ENCODE peak calls at places on chromosomes 3 and 15, in nine cellular contexts. A is AG08395; O is WTC11; T is activated T-cell treated with anti-CD3 and anti-CD28 coated beads for 1 hour; Q is D341Med; R is stimulated activated CD4-positive, alpha-beta T cell treated with anti-CD3 and anti-CD28 coated beads, Interleukin-2, amount 100 ng/mL, for 24 hours; H is CD8-positive, alpha-beta T cell; K is activated CD8-positive, alpha-beta memory T cell treated with anti-CD3 and anti-CD28 coated beads, Interleukin-2, amount 50 U/mL, for 48 hours; D is left colon. L is an unnamed sample.

GRCh38 chr15:34206016-34206415 is 3.9 kb downstream of the KATNBL1 start:
- DNase-seq in A (no peak), O (no peak), T (no peak), Q (no peak), R (no peak), H (no peak), K (no peak), D (no peak), L (no peak)

GRCh38 chr3:124802702-124803101 is 72.5 kb downstream of the UMPS start:
- DNase-seq in A (no peak), O (no peak), T (no peak), Q (no peak), R (no peak), H (no peak), K (no peak), D (no peak), L (no peak)

GRCh38 chr3:120498947-120499346 is 48.2 kb upstream of the FSTL1 start:
- DNase-seq in A (peak), O (no peak), T (no peak), Q (no peak), R (no peak), H (no peak), K (no peak), D (no peak), L (no peak)

GRCh38 chr15:82944840-82945239 is 7.7 kb downstream of the HOMER2 start:
- DNase-seq in A (peak), O (no peak), T (no peak), Q (no peak), R (no peak), H (no peak), K (no peak), D (no peak), L (no peak)

GRCh38 chr3:33278106-33278672 is 947 bp downstream of the FBXL2 start:
- DNase-seq in A (no peak), O (no peak), T (no peak), Q (peak), R (no peak), H (no peak), K (no peak), D (no peak), L (no peak)

GRCh38 chr15:63022663-63023062 is 19.9 kb upstream of the TPM1 start:
- DNase-seq in A (no peak), O (no peak), T (no peak), Q (no peak), R (no peak), H (no peak), K (no peak), D (no peak), L (no peak)

GRCh38 chr3:177823701-177824189 is 626.5 kb upstream of the TBL1XR1 start:
- DNase-seq in A (peak), O (no peak), T (no peak), Q (no peak), R (no peak), H (no peak), K (no peak), D (no peak), L (no peak)

GRCh38 chr3:72165337-72165736 is 380.4 kb upstream of the PROK2 start:
- DNase-seq in A (no peak), O (no peak), T (no peak), Q (no peak), R (no peak), H (no peak), K (no peak), D (no peak), L (no peak)

GRCh38 chr15:84949845-84950569 is 31.6 kb upstream of the PDE8A start:
- DNase-seq in A (no peak), O (no peak), T (no peak), Q (no peak), R (no peak), H (no peak), K (no peak), D (no peak), L (no peak)

GRCh38 chr15:74635228-74635627 is 19.6 kb downstream of the CLK3 start:
- DNase-seq in A (peak), O (peak), T (peak), Q (peak), R (peak), H (peak), K (peak), D (peak), L (peak)

GRCh38 chr3:42308651-42309050 is 42.7 kb upstream of the CCK start:
- DNase-seq in A (no peak), O (no peak), T (no peak), Q (no peak), R (no peak), H (no peak), K (no peak), D (no peak), L (no peak)

GRCh38 chr3:36025232-36025631 is 355.1 kb upstream of the STAC start:
- DNase-seq in A (no peak), O (no peak), T (no peak), Q (no peak), R (no peak), H (no peak), K (no peak), D (no peak), L (no peak)